ENCODE peak calls at places on chromosomes 6 and 20, in seven cellular contexts. One of them, this sample, is unnamed.

GRCh38 chr6:1820165-1820564 is 210.4 kb downstream of the FOXC1 start:
- DNase-seq in mesothelial cell of epicardium: no peak
- DNase-seq in sigmoid colon: no peak
- DNase-seq in esophagus muscularis mucosa: no peak
- DNase-seq in endothelial cell: no peak
- DNase-seq in fibroblast of mammary gland: peak
- DNase-seq in transverse colon: no peak
- DNase-seq in this sample: no peak

GRCh38 chr6:151276112-151276745 is 36.5 kb downstream of the AKAP12 start:
- DNase-seq in mesothelial cell of epicardium: no peak
- DNase-seq in esophagus muscularis mucosa: no peak
- DNase-seq in transverse colon: no peak
- DNase-seq in fibroblast of mammary gland: peak
- DNase-seq in sigmoid colon: peak
- DNase-seq in endothelial cell: no peak
- DNase-seq in this sample: no peak

GRCh38 chr6:166825553-166826145 is 130.7 kb downstream of the RNASET2 start:
- DNase-seq in sigmoid colon: no peak
- DNase-seq in fibroblast of mammary gland: peak
- DNase-seq in mesothelial cell of epicardium: no peak
- DNase-seq in transverse colon: no peak
- DNase-seq in esophagus muscularis mucosa: no peak
- DNase-seq in endothelial cell: no peak
- DNase-seq in this sample: no peak

GRCh38 chr6:76221525-76221924 is 149.1 kb upstream of the IMPG1 start:
- DNase-seq in mesothelial cell of epicardium: no peak
- DNase-seq in esophagus muscularis mucosa: no peak
- DNase-seq in transverse colon: no peak
- DNase-seq in fibroblast of mammary gland: no peak
- DNase-seq in sigmoid colon: no peak
- DNase-seq in endothelial cell: no peak
- DNase-seq in this sample: no peak

GRCh38 chr6:114280239-114280982 is 62.4 kb downstream of the HS3ST5 start:
- DNase-seq in sigmoid colon: no peak
- DNase-seq in mesothelial cell of epicardium: no peak
- DNase-seq in transverse colon: no peak
- DNase-seq in fibroblast of mammary gland: no peak
- DNase-seq in esophagus muscularis mucosa: no peak
- DNase-seq in endothelial cell: no peak
- DNase-seq in this sample: no peak

GRCh38 chr6:100153656-100154055 is 159.6 kb upstream of the MCHR2 start:
- DNase-seq in endothelial cell: no peak
- DNase-seq in mesothelial cell of epicardium: no peak
- DNase-seq in esophagus muscularis mucosa: no peak
- DNase-seq in sigmoid colon: no peak
- DNase-seq in fibroblast of mammary gland: no peak
- DNase-seq in transverse colon: no peak
- DNase-seq in this sample: no peak

GRCh38 chr6:25136879-25137278 is 142.3 kb upstream of the CARMIL1 start:
- DNase-seq in sigmoid colon: no peak
- DNase-seq in esophagus muscularis mucosa: no peak
- DNase-seq in fibroblast of mammary gland: peak
- DNase-seq in mesothelial cell of epicardium: no peak
- DNase-seq in transverse colon: no peak
- DNase-seq in endothelial cell: no peak
- DNase-seq in this sample: no peak

GRCh38 chr6:139943391-139943790 is 568.9 kb upstream of the CITED2 start:
- DNase-seq in mesothelial cell of epicardium: no peak
- DNase-seq in endothelial cell: no peak
- DNase-seq in esophagus muscularis mucosa: no peak
- DNase-seq in fibroblast of mammary gland: peak
- DNase-seq in sigmoid colon: no peak
- DNase-seq in transverse colon: no peak
- DNase-seq in this sample: no peak

GRCh38 chr6:116580198-116580597 is 8.9 kb downstream of the RWDD1 start:
- DNase-seq in fibroblast of mammary gland: no peak
- DNase-seq in mesothelial cell of epicardium: no peak
- DNase-seq in transverse colon: no peak
- DNase-seq in sigmoid colon: no peak
- DNase-seq in endothelial cell: no peak
- DNase-seq in esophagus muscularis mucosa: no peak
- DNase-seq in this sample: no peak

GRCh38 chr20:23293689-23294088 is 56.9 kb upstream of the NXT1 start:
- DNase-seq in endothelial cell: no peak
- DNase-seq in sigmoid colon: peak
- DNase-seq in fibroblast of mammary gland: no peak
- DNase-seq in transverse colon: peak
- DNase-seq in esophagus muscularis mucosa: no peak
- DNase-seq in mesothelial cell of epicardium: no peak
- DNase-seq in this sample: no peak

GRCh38 chr6:34465551-34466241 is at the start of gene PACSIN1:
- DNase-seq in sigmoid colon: no peak
- DNase-seq in esophagus muscularis mucosa: no peak
- DNase-seq in fibroblast of mammary gland: no peak
- DNase-seq in mesothelial cell of epicardium: no peak
- DNase-seq in transverse colon: peak
- DNase-seq in endothelial cell: peak
- DNase-seq in this sample: no peak

GRCh38 chr6:66986940-66987339 is 1279.9 kb upstream of the EYS start:
- DNase-seq in esophagus muscularis mucosa: no peak
- DNase-seq in transverse colon: no peak
- DNase-seq in mesothelial cell of epicardium: no peak
- DNase-seq in sigmoid colon: no peak
- DNase-seq in endothelial cell: no peak
- DNase-seq in fibroblast of mammary gland: no peak
- DNase-seq in this sample: no peak

GRCh38 chr6:145551164-145551563 is 184.2 kb downstream of the EPM2A start:
- DNase-seq in fibroblast of mammary gland: peak
- DNase-seq in mesothelial cell of epicardium: no peak
- DNase-seq in transverse colon: no peak
- DNase-seq in endothelial cell: no peak
- DNase-seq in sigmoid colon: no peak
- DNase-seq in esophagus muscularis mucosa: no peak
- DNase-seq in this sample: no peak

GRCh38 chr6:31720196-31720770 is 1.3 kb downstream of the LY6G6C start:
- DNase-seq in endothelial cell: no peak
- DNase-seq in fibroblast of mammary gland: no peak
- DNase-seq in mesothelial cell of epicardium: no peak
- DNase-seq in transverse colon: no peak
- DNase-seq in esophagus muscularis mucosa: no peak
- DNase-seq in sigmoid colon: no peak
- DNase-seq in this sample: no peak

GRCh38 chr20:50281831-50282591 is 91.4 kb downstream of the CEBPB start:
- DNase-seq in esophagus muscularis mucosa: no peak
- DNase-seq in transverse colon: no peak
- DNase-seq in endothelial cell: peak
- DNase-seq in fibroblast of mammary gland: no peak
- DNase-seq in mesothelial cell of epicardium: no peak
- DNase-seq in sigmoid colon: no peak
- DNase-seq in this sample: no peak
- TF ChIP-seq CTCF in esophagus muscularis mucosa: no peak
- TF ChIP-seq CTCF in transverse colon: no peak
- TF ChIP-seq CTCF in endothelial cell: peak
- TF ChIP-seq CTCF in fibroblast of mammary gland: no peak
- TF ChIP-seq CTCF in mesothelial cell of epicardium: no peak
- TF ChIP-seq CTCF in sigmoid colon: no peak
- TF ChIP-seq CTCF in this sample: peak

GRCh38 chr6:150254671-150255228 is 111.9 kb downstream of the PPP1R14C start:
- DNase-seq in mesothelial cell of epicardium: no peak
- DNase-seq in sigmoid colon: no peak
- DNase-seq in endothelial cell: no peak
- DNase-seq in esophagus muscularis mucosa: no peak
- DNase-seq in fibroblast of mammary gland: no peak
- DNase-seq in transverse colon: no peak
- DNase-seq in this sample: no peak
- TF ChIP-seq CTCF in mesothelial cell of epicardium: no peak
- TF ChIP-seq CTCF in sigmoid colon: no peak
- TF ChIP-seq CTCF in endothelial cell: no peak
- TF ChIP-seq CTCF in esophagus muscularis mucosa: no peak
- TF ChIP-seq CTCF in fibroblast of mammary gland: no peak
- TF ChIP-seq CTCF in transverse colon: no peak
- TF ChIP-seq CTCF in this sample: no peak

GRCh38 chr6:169099411-169100202 is 154.0 kb downstream of the THBS2 start:
- DNase-seq in sigmoid colon: no peak
- DNase-seq in transverse colon: no peak
- DNase-seq in fibroblast of mammary gland: peak
- DNase-seq in endothelial cell: no peak
- DNase-seq in mesothelial cell of epicardium: no peak
- DNase-seq in esophagus muscularis mucosa: peak
- DNase-seq in this sample: no peak
- TF ChIP-seq CTCF in sigmoid colon: no peak
- TF ChIP-seq CTCF in transverse colon: no peak
- TF ChIP-seq CTCF in fibroblast of mammary gland: peak
- TF ChIP-seq CTCF in endothelial cell: no peak
- TF ChIP-seq CTCF in mesothelial cell of epicardium: no peak
- TF ChIP-seq CTCF in esophagus muscularis mucosa: no peak
- TF ChIP-seq CTCF in this sample: peak

GRCh38 chr20:45413479-45413878 is 2.5 kb upstream of the PIGT start:
- DNase-seq in transverse colon: no peak
- DNase-seq in fibroblast of mammary gland: no peak
- DNase-seq in esophagus muscularis mucosa: no peak
- DNase-seq in mesothelial cell of epicardium: no peak
- DNase-seq in endothelial cell: no peak
- DNase-seq in sigmoid colon: no peak
- DNase-seq in this sample: no peak

GRCh38 chr20:45419188-45420091 is 3.5 kb downstream of the PIGT start:
- DNase-seq in esophagus muscularis mucosa: no peak
- DNase-seq in mesothelial cell of epicardium: no peak
- DNase-seq in transverse colon: peak
- DNase-seq in fibroblast of mammary gland: peak
- DNase-seq in sigmoid colon: peak
- DNase-seq in endothelial cell: no peak
- DNase-seq in this sample: no peak

GRCh38 chr20:45416917-45417316 is 976 bp downstream of the PIGT start:
- DNase-seq in transverse colon: no peak
- DNase-seq in endothelial cell: no peak
- DNase-seq in fibroblast of mammary gland: no peak
- DNase-seq in sigmoid colon: no peak
- DNase-seq in mesothelial cell of epicardium: no peak
- DNase-seq in esophagus muscularis mucosa: no peak
- DNase-seq in this sample: no peak

GRCh38 chr20:45412653-45413052 is 3.3 kb upstream of the PIGT start:
- DNase-seq in transverse colon: no peak
- DNase-seq in mesothelial cell of epicardium: no peak
- DNase-seq in fibroblast of mammary gland: no peak
- DNase-seq in endothelial cell: no peak
- DNase-seq in esophagus muscularis mucosa: no peak
- DNase-seq in sigmoid colon: no peak
- DNase-seq in this sample: no peak

DNA sequence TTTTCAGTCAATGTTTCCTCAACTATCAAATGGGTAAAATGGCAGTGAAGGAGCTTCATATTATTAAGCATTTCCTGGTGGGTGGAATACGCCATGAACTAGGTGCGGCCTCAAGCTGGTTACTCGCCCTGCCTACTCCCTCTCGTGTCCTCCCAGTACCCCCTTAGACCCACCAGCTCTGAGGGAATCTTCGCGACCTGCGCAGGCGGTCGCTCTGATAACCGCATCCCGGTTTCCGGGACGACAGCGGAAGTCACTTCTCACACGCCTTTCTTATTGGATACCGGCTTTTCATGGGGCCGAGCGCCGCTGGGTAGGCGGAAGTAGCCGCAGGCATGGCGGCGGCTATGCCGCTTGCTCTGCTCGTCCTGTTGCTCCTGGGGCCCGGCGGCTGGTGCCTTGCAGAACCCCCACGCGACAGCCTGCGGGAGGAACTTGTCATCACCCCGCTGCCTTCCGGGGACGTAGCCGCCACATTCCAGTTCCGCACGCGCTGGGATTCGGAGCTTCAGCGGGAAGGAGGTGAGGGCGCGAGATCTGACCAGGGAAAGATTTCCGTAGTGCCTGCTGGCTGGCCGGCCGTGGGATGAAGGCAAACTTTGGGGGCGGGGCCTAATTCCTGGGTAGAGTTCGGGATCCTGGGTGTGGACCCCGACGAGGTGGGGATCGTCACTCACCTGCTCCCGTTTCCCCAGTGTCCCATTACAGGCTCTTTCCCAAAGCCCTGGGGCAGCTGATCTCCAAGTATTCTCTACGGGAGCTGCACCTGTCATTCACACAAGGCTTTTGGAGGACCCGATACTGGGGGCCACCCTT is at the start of gene PIGT:
- DNase-seq in endothelial cell: peak
- DNase-seq in esophagus muscularis mucosa: peak
- DNase-seq in transverse colon: peak
- DNase-seq in fibroblast of mammary gland: peak
- DNase-seq in mesothelial cell of epicardium: peak
- DNase-seq in sigmoid colon: peak
- DNase-seq in this sample: peak
- TF ChIP-seq CTCF in endothelial cell: no peak
- TF ChIP-seq CTCF in esophagus muscularis mucosa: no peak
- TF ChIP-seq CTCF in transverse colon: no peak
- TF ChIP-seq CTCF in fibroblast of mammary gland: no peak
- TF ChIP-seq CTCF in mesothelial cell of epicardium: no peak
- TF ChIP-seq CTCF in sigmoid colon: no peak
- TF ChIP-seq CTCF in this sample: peak